ENCODE peak calls at places on chromosomes 2 and 18, in four cellular contexts. One of them, this sample, is unnamed.

GRCh38 chr2:239290618-239291504 is 110.0 kb downstream of the HDAC4 start:
- DNase-seq in NCI-H1930: no peak
- DNase-seq in ACHN: no peak
- DNase-seq in IMR-90: no peak
- DNase-seq in this sample: no peak

GRCh38 chr18:8116346-8117007 is 492.8 kb upstream of the RAB12 start:
- DNase-seq in IMR-90: peak
- DNase-seq in NCI-H1930: no peak
- DNase-seq in ACHN: no peak
- DNase-seq in this sample: peak

GRCh38 chr2:72494392-72494791 is 331.4 kb downstream of the EXOC6B start:
- DNase-seq in NCI-H1930: no peak
- DNase-seq in ACHN: no peak
- DNase-seq in IMR-90: peak
- DNase-seq in this sample: peak

GRCh38 chr2:218648473-218649100 is 10.8 kb downstream of the ZNF142 start:
- DNase-seq in NCI-H1930: no peak
- DNase-seq in IMR-90: peak
- DNase-seq in ACHN: peak
- DNase-seq in this sample: peak

GRCh38 chr18:29164993-29165599 is 988.2 kb upstream of the CDH2 start:
- DNase-seq in NCI-H1930: no peak
- DNase-seq in IMR-90: peak
- DNase-seq in ACHN: peak
- DNase-seq in this sample: peak

GRCh38 chr2:20080839-20081348 is 29.5 kb upstream of the LAPTM4A start:
- DNase-seq in ACHN: no peak
- DNase-seq in NCI-H1930: no peak
- DNase-seq in IMR-90: no peak
- DNase-seq in this sample: no peak

GRCh38 chr2:170235860-170236638 is 58.1 kb downstream of the MYO3B start:
- DNase-seq in NCI-H1930: peak
- DNase-seq in ACHN: peak
- DNase-seq in IMR-90: peak
- DNase-seq in this sample: peak

GRCh38 chr2:39696072-39696471 is 30.4 kb downstream of the TMEM178A start:
- DNase-seq in ACHN: peak
- DNase-seq in IMR-90: peak
- DNase-seq in NCI-H1930: peak
- DNase-seq in this sample: peak

GRCh38 chr2:190343500-190344274 is at the start of gene INPP1:
- DNase-seq in ACHN: peak
- DNase-seq in IMR-90: peak
- DNase-seq in NCI-H1930: no peak
- DNase-seq in this sample: peak

This sample was measured in iris pigment epithelial cell.